ENCODE peak calls at places on chromosomes 1 and 21, in seven cellular contexts. O, Y, U, H, L, M and X are unnamed samples.

GRCh38 chr1:203556047-203556851 is 62.3 kb downstream of the OPTC start:
- DNase-seq in M (peak; percentile 75), U (no peak), L (peak; percentile 43), O (peak; percentile 66), Y (no peak), H (peak; percentile 75), X (peak; percentile 85)

GRCh38 chr1:42993631-42994121 is 35.0 kb upstream of the SLC2A1 start:
- DNase-seq in L (peak; percentile 92), U (no peak), Y (no peak), H (no peak), O (no peak), M (peak; percentile 81), X (no peak)

GRCh38 chr21:28714795-28715464 is 277.7 kb downstream of the LTN1 start:
- DNase-seq in L (no peak), U (no peak), H (peak; percentile 67), O (no peak), Y (no peak), M (no peak), X (peak; percentile 81)

GRCh38 chr1:169288011-169288414 is 79.6 kb downstream of the NME7 start:
- DNase-seq in M (peak; percentile 84), O (no peak), L (no peak), Y (peak; percentile 44), U (no peak), H (peak; percentile 28), X (peak; percentile 17)

GRCh38 chr21:41121785-41122415 is 46.1 kb upstream of the BACE2 start:
- DNase-seq in U (peak; percentile 78), M (peak; percentile 90), O (peak; percentile 87), Y (peak; percentile 56), H (no peak), L (peak; percentile 98), X (peak; percentile 63)

GRCh38 chr1:183090386-183091006 is 67.3 kb downstream of the LAMC1 start:
- DNase-seq in L (no peak), Y (no peak), U (no peak), O (no peak), H (peak; percentile 73), M (peak; percentile 9), X (peak; percentile 82)

GRCh38 chr1:152917794-152918193 is 9.4 kb downstream of the IVL start:
- DNase-seq in O (no peak), M (peak; percentile 81), H (no peak), Y (no peak), U (no peak), L (peak; percentile 39), X (peak; percentile 1)

GRCh38 chr1:225814381-225814780 is 4.5 kb downstream of the EPHX1 start:
- DNase-seq in U (no peak), H (no peak), M (no peak), O (no peak), L (no peak), Y (no peak), X (no peak)

GRCh38 chr1:83857108-83857507 is 141.8 kb downstream of the TTLL7 start:
- DNase-seq in L (peak; percentile 61), M (peak; percentile 13), H (peak; percentile 74), O (no peak), Y (no peak), U (no peak), X (peak; percentile 28)

GRCh38 chr1:25797939-25798338 is 2.1 kb upstream of the SELENON start:
- DNase-seq in U (no peak), M (peak; percentile 80), L (peak; percentile 40), Y (no peak), O (peak; percentile 84), H (peak; percentile 52), X (no peak)

GRCh38 chr1:9322845-9323244 is 30.2 kb downstream of the SPSB1 start:
- DNase-seq in M (no peak), O (no peak), Y (no peak), U (no peak), H (no peak), L (peak; percentile 92), X (no peak)

GRCh38 chr1:164472841-164473240 is 86.1 kb upstream of the PBX1 start:
- DNase-seq in U (no peak), Y (no peak), L (no peak), O (no peak), M (peak; percentile 36), H (no peak), X (no peak)
- H3K4ac ChIP-seq in U (no peak overlapping the region), Y (no peak overlapping the region), L (no peak overlapping the region), O (no peak overlapping the region), M (no peak overlapping the region), H (no peak overlapping the region), X (no peak overlapping the region)

GRCh38 chr1:219535021-219535420 is 77.9 kb downstream of the ZC3H11B start:
- DNase-seq in O (no peak), M (no peak), L (no peak), H (peak; percentile 18), Y (no peak), U (no peak), X (no peak)
- H3K27me3 ChIP-seq in O (no peaks in the 10 kb centered on the region), M (no peaks in the 10 kb centered on the region), L (no peaks in the 10 kb centered on the region), H (no peaks in the 10 kb centered on the region), Y (no peaks in the 10 kb centered on the region), U (no peaks in the 10 kb centered on the region), X (no peaks in the 10 kb centered on the region)

GRCh38 chr1:230342019-230342418 is 84.1 kb downstream of the PGBD5 start:
- DNase-seq in M (no peak), O (no peak), H (no peak), Y (no peak), U (no peak), L (peak; percentile 41), X (no peak)

GRCh38 chr1:230337266-230337665 is 88.9 kb downstream of the PGBD5 start:
- DNase-seq in U (no peak), L (no peak), H (no peak), Y (no peak), O (no peak), M (no peak), X (no peak)

GRCh38 chr1:230340778-230341546 is 85.2 kb downstream of the PGBD5 start:
- DNase-seq in L (no peak), O (no peak), Y (no peak), H (no peak), U (no peak), M (no peak), X (no peak)

GRCh38 chr1:230335861-230336549 is 90.1 kb downstream of the PGBD5 start:
- DNase-seq in H (no peak), U (no peak), M (no peak), Y (no peak), O (no peak), L (no peak), X (peak; percentile 6)

DNA sequence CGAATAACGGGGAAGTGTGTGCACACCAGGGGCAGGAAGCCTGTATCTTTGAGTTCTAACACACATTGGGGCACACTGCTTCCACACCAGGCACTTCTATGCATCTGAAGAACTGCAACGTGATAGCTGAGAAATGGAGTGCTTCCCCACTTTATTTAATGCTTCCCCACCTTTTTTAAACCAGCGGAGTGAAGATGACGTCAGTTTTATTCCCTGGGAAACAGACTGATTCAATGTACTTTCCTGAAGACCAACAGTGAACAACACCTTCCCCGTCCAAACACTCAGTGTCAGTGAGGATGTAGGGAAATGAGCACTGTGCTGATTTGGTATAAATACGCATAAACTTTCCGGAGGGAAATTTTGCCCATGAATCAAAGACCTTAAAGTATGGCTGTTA is 87.1 kb downstream of the PGBD5 start:
- DNase-seq in L (no peak), Y (no peak), M (no peak), O (no peak), H (no peak), U (no peak), X (no peak)
- H3K4ac ChIP-seq in L (no peak overlapping the region), Y (no peak overlapping the region), M (no peak overlapping the region), O (no peak overlapping the region), H (no peak overlapping the region), U (no peak overlapping the region), X (no peak overlapping the region)

GRCh38 chr21:15264084-15264483 is 199.3 kb upstream of the NRIP1 start:
- DNase-seq in Y (no peak), U (no peak), L (no peak), O (no peak), H (no peak), M (no peak), X (no peak)
- H3K27me3 ChIP-seq in Y (no peaks in the 10 kb centered on the region), U (no peaks in the 10 kb centered on the region), L (no peaks in the 10 kb centered on the region), O (no peaks in the 10 kb centered on the region), H (no peaks in the 10 kb centered on the region), M (no peaks in the 10 kb centered on the region), X (no peaks in the 10 kb centered on the region)

GRCh38 chr21:17729455-17729854 is 89.7 kb downstream of the C21orf91 start:
- DNase-seq in U (no peak), H (no peak), L (no peak), Y (no peak), M (no peak), O (no peak), X (no peak)

GRCh38 chr21:17725339-17725738 is 93.8 kb downstream of the C21orf91 start:
- DNase-seq in U (no peak), L (no peak), O (no peak), Y (no peak), M (no peak), H (no peak), X (no peak)

GRCh38 chr21:17727361-17727760 is 91.8 kb downstream of the C21orf91 start:
- DNase-seq in L (no peak), Y (no peak), O (no peak), H (no peak), U (no peak), M (no peak), X (no peak)

GRCh38 chr21:17730782-17731181 is 88.4 kb downstream of the C21orf91 start:
- DNase-seq in Y (no peak), H (peak; percentile 48), U (no peak), M (no peak), L (no peak), O (no peak), X (no peak)

GRCh38 chr21:17726047-17726446 is 93.1 kb downstream of the C21orf91 start:
- DNase-seq in O (no peak), H (peak; percentile 12), M (peak; percentile 46), L (peak; percentile 64), Y (no peak), U (no peak), X (peak; percentile 7)
- H3K4ac ChIP-seq in O (no peak overlapping the region), H (no peak overlapping the region), M (no peak overlapping the region), L (no peak overlapping the region), Y (no peak overlapping the region), U (no peak overlapping the region), X (no peak overlapping the region)

DNA sequence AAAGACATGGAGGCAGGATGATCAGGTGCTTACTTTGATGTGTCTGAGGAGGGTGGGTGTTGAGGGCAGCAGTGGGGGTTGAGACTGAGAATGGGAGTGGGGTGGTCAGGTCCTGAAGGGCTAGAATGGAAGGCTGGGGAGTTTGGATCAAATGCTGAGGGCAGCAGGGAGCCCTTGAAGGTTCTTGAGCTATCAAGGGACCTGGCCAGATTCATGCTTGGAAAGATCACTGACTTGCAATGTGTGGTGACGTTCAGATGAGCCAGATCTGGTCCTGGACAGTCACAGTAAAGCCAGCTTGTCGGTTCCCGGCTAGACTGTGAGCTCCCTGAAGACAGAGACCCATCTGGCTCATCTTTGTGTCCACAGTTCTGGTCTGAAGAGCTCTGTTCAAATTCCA is 3.8 kb downstream of the EPHB2 start:
- DNase-seq in O (no peak), H (no peak), Y (no peak), U (no peak), M (no peak), L (no peak), X (no peak)
- H3K27me3 ChIP-seq in O (peaks cover 5% of the 10 kb centered on the region), H (no peaks in the 10 kb centered on the region), Y (peaks cover 9% of the 10 kb centered on the region), U (no peaks in the 10 kb centered on the region), M (peaks cover 11% of the 10 kb centered on the region), L (peaks cover 22% of the 10 kb centered on the region), X (no peaks in the 10 kb centered on the region)

GRCh38 chr1:92380867-92381266 is 82.0 kb downstream of the RPAP2 start:
- DNase-seq in U (no peak), M (no peak), L (no peak), O (no peak), Y (no peak), H (peak; percentile 3), X (no peak)
- H3K4ac ChIP-seq in U (no peak overlapping the region), M (no peak overlapping the region), L (no peak overlapping the region), O (no peak overlapping the region), Y (no peak overlapping the region), H (no peak overlapping the region), X (no peak overlapping the region)

GRCh38 chr1:86154581-86155060 is 2.0 kb downstream of the COL24A1 start:
- DNase-seq in U (peak; percentile 9), Y (no peak), M (peak; percentile 53), O (peak; percentile 62), L (no peak), H (peak; percentile 18), X (peak; percentile 38)
- H3K27me3 ChIP-seq in U (peaks cover 17% of the 10 kb centered on the region), Y (peaks cover 27% of the 10 kb centered on the region), M (peaks cover 9% of the 10 kb centered on the region), O (peaks cover 24% of the 10 kb centered on the region), L (peaks cover 21% of the 10 kb centered on the region), H (peaks cover 17% of the 10 kb centered on the region), X (no peaks in the 10 kb centered on the region)